ENCODE peak calls at places on chromosomes 3 and 15, in five cellular contexts. R, U, J, W and V are unnamed samples.

GRCh38 chr15:29066848-29067247 is 181.1 kb downstream of the APBA2 start:
- DNase-seq in U (no peak), J (no peak), R (no peak), W (no peak), V (no peak)

GRCh38 chr3:179026636-179027035 is 45.0 kb downstream of the ZMAT3 start:
- DNase-seq in R (no peak), J (no peak), W (no peak), U (no peak), V (no peak)

GRCh38 chr15:98754283-98755022 is 106.1 kb downstream of the IGF1R start:
- DNase-seq in J (peak), R (no peak), U (no peak), W (no peak), V (no peak)

GRCh38 chr15:80172401-80172800 is 19.6 kb downstream of the FAH start:
- DNase-seq in R (no peak), J (no peak), W (no peak), U (no peak), V (no peak)

GRCh38 chr3:81871358-81872152 is 110.1 kb upstream of the GBE1 start:
- DNase-seq in U (no peak), J (no peak), W (no peak), R (no peak), V (no peak)

GRCh38 chr15:96325579-96326331 is 4.7 kb upstream of the NR2F2 start:
- DNase-seq in U (no peak), R (no peak), W (no peak), J (peak), V (no peak)

GRCh38 chr3:9301091-9301490 is 51.6 kb upstream of the SRGAP3 start:
- DNase-seq in J (no peak), W (peak), R (no peak), U (no peak), V (no peak)

GRCh38 chr3:170780955-170781354 is 89.0 kb downstream of the RPL22L1 start:
- DNase-seq in W (no peak), R (no peak), J (no peak), U (no peak), V (no peak)

GRCh38 chr3:175919133-175919532 is 1060.0 kb downstream of the NAALADL2 start:
- DNase-seq in W (no peak), R (no peak), U (no peak), J (no peak), V (no peak)

GRCh38 chr15:48064435-48064834 is 56.4 kb upstream of the SLC24A5 start:
- DNase-seq in R (no peak), U (no peak), J (no peak), W (no peak), V (no peak)

GRCh38 chr3:146801492-146801891 is 196.3 kb upstream of the PLSCR5 start:
- DNase-seq in R (no peak), U (no peak), W (no peak), J (no peak), V (no peak)

GRCh38 chr3:108202080-108202479 is 20.1 kb downstream of the IFT57 start:
- DNase-seq in U (no peak), R (no peak), J (no peak), W (no peak), V (no peak)

GRCh38 chr3:67009716-67010115 is 11.6 kb downstream of the KBTBD8 start:
- DNase-seq in J (no peak), W (no peak), U (no peak), R (no peak), V (no peak)

GRCh38 chr3:98702166-98702565 is 61.0 kb upstream of the ST3GAL6 start:
- DNase-seq in U (no peak), J (no peak), W (no peak), R (no peak), V (no peak)

GRCh38 chr3:141386611-141387110 is 18.4 kb downstream of the ZBTB38 start:
- DNase-seq in R (no peak), U (no peak), W (no peak), J (no peak), V (no peak)

GRCh38 chr3:158127250-158128219 is 17.6 kb downstream of the RSRC1 start:
- DNase-seq in W (no peak), J (peak), U (no peak), R (no peak), V (peak)

GRCh38 chr3:186789554-186790260 is 6.3 kb downstream of the EIF4A2 start:
- DNase-seq in J (no peak), W (no peak), U (no peak), R (no peak), V (peak)

GRCh38 chr3:186109897-186110803 is 1.3 kb upstream of the ETV5 start:
- DNase-seq in J (no peak), U (peak), R (no peak), W (peak), V (peak)

GRCh38 chr3:191005790-191006189 is 143.3 kb upstream of the GMNC start:
- DNase-seq in U (no peak), J (no peak), R (no peak), W (no peak), V (no peak)

GRCh38 chr3:157542711-157543485 is 39.7 kb upstream of the VEPH1 start:
- DNase-seq in W (peak), R (no peak), U (peak), J (peak), V (peak)

GRCh38 chr3:160398820-160399346 is at the start of gene IFT80:
- DNase-seq in J (peak), W (peak), U (peak), R (peak), V (peak)

GRCh38 chr3:105401691-105402149 is 35.0 kb downstream of the ALCAM start:
- DNase-seq in U (no peak), W (no peak), J (peak), R (no peak), V (no peak)

GRCh38 chr3:28651159-28651558 is 302.5 kb upstream of the AZI2 start:
- DNase-seq in J (no peak), R (no peak), U (no peak), W (no peak), V (no peak)

GRCh38 chr3:124950026-124950425 is 15.5 kb upstream of the MUC13 start:
- DNase-seq in U (no peak), W (no peak), J (no peak), R (no peak), V (no peak)

GRCh38 chr15:78194568-78194925 is 39.8 kb downstream of the ACSBG1 start:
- DNase-seq in J (no peak), W (peak), U (peak), R (no peak), V (no peak)

GRCh38 chr15:99249270-99249817 is at the start of gene TTC23:
- DNase-seq in J (peak), W (peak), R (no peak), U (no peak), V (no peak)

GRCh38 chr15:63071288-63071909 is 28.9 kb downstream of the TPM1 start:
- DNase-seq in R (no peak), U (no peak), W (no peak), J (no peak), V (no peak)

GRCh38 chr15:100096700-100097099 is 245.1 kb downstream of the ADAMTS17 start:
- DNase-seq in W (peak), R (no peak), U (peak), J (no peak), V (no peak)

GRCh38 chr3:149547413-149547812 is 72.9 kb downstream of the TM4SF4 start:
- DNase-seq in W (peak), U (peak), R (peak), J (no peak), V (no peak)

GRCh38 chr15:89799011-89799924 is 15.4 kb downstream of the ANPEP start:
- DNase-seq in R (no peak), J (no peak), W (no peak), U (no peak), V (no peak)

GRCh38 chr3:25468866-25469319 is 40.8 kb downstream of the RARB start:
- DNase-seq in U (peak), J (no peak), R (no peak), W (peak), V (no peak)

DNA sequence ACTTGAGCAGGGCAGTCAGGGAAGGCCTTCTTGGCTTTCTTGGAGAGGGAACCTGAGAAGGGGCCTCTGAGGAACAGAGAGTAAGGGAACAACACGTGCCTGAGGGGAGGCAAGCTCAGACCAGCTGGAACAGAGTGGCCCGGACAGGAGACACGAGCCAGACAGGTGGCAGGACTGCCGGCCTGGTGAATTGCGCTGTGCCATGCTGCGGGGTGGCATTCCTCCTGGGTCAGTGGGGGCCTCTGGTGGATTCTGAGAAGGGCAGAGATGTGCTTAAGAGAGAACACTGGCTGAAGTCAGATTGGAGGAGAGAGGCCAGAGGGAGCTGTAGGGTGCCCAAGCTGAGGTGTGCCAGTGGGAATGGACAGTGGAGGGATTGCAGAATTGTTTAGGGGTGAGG is 4.9 kb downstream of the CHAC1 start:
- DNase-seq in W (no peak), U (no peak), R (no peak), J (no peak), V (no peak)
- TF ChIP-seq POLR2A in W (no peak), U (no peak), R (no peak), J (no peak), V (no peak)

GRCh38 chr15:88479169-88479568 is 11.7 kb downstream of the MRPS11 start:
- DNase-seq in R (no peak), W (peak), J (peak), U (peak), V (no peak)
- TF ChIP-seq POLR2A in R (no peak), W (no peak), J (no peak), U (no peak), V (no peak)

GRCh38 chr3:48188266-48189201 is at the start of gene CDC25A:
- DNase-seq in W (peak), R (peak), J (peak), U (peak), V (peak)
- TF ChIP-seq POLR2A in W (peak), R (no peak), J (peak), U (no peak), V (peak)

DNA sequence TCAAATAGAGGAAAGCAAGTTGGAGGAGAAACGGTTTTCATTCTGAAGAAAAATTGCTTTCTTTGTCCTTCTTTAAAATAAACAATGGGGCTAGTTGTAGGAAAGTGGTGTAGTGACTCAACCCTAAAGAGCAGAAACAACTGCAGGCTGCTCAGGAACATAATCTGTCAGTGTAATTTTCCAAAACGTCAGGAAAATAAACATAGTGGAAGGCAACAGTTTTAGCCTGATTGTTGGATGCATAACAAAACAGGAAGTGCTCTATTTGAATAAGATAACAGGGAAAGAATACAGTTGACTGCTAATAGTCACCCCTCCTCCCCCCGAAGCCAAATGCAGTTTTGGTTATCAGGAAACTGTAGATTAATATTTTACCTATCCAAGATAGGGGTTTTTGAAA is 167.6 kb downstream of the ECT2 start:
- DNase-seq in R (no peak), J (no peak), U (no peak), W (no peak), V (no peak)
- TF ChIP-seq POLR2A in R (no peak), J (no peak), U (no peak), W (no peak), V (no peak)

GRCh38 chr15:74954515-74954914 is 2.1 kb downstream of the RPP25 start:
- DNase-seq in W (peak), J (no peak), U (no peak), R (no peak), V (peak)
- TF ChIP-seq POLR2A in W (peak), J (no peak), U (no peak), R (no peak), V (no peak)

DNA sequence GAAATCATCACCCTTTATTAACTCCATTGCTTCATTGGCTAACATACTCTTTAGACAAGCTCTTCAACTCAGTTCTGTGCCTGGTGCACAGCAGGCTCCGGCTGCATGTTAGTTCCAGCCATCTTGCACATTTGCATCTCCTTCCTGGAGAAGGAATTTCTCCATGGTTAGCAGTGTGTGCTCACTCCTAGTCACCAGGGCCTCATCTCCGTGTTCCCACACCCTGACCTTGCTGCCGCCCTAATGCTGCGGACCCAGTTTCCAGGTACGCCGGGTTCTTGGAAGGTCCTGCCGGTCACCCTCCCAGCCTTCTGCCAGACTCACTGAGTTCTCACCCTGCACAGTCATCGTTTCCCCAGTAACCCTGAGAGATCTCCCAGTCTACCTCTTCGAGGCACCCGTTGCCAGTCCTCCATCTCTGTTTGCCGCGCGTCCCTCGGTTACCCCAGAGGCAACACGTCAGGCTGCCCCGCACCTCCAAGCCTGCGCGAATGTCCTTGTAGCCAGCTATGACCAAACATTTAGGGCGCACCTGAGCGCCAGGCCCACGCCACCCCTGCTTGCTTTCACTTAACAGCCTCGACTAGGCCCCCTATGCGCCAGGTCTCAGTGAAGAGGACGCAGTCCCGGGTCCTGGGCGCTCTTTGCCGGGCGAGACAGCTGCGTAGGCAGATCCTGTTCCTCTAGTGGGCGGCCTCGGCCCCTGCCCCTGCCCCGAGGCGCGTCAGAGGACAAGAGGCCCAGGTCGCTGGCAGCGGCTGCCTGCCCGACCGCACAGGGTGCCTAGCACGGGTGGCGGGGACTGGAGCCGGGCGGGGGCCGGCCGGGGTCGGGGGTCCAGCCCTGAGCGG is 744 bp upstream of the ZNF592 start:
- DNase-seq in W (peak), R (peak), U (peak), J (peak), V (peak)
- TF ChIP-seq POLR2A in W (peak), R (peak), U (no peak), J (peak), V (peak)

GRCh38 chr3:126391631-126392030 is 3.1 kb upstream of the CFAP100 start:
- DNase-seq in U (peak), J (no peak), W (no peak), R (no peak), V (no peak)

GRCh38 chr3:126390751-126391150 is 4.0 kb upstream of the CFAP100 start:
- DNase-seq in W (no peak), U (peak), R (no peak), J (no peak), V (no peak)

GRCh38 chr3:126389792-126390142 is 4.9 kb upstream of the CFAP100 start:
- DNase-seq in J (no peak), W (no peak), U (no peak), R (no peak), V (no peak)

GRCh38 chr3:126390201-126390600 is 4.5 kb upstream of the CFAP100 start:
- DNase-seq in U (peak), W (no peak), J (no peak), R (no peak), V (no peak)

GRCh38 chr3:126389112-126389791 is 5.5 kb upstream of the CFAP100 start:
- DNase-seq in R (peak), U (peak), J (peak), W (peak), V (peak)
- TF ChIP-seq POLR2A in R (peak), U (no peak), J (no peak), W (peak), V (no peak)